ENCODE peak calls at places on chromosome 10, in seven cellular contexts. B is AG08395, W is HCT116, H is AG09319, K is PC-9, F is GM04504, L is NCI-H524. Z is an unnamed sample.

GRCh38 chr10:89147256-89147655 is 59.9 kb downstream of the CH25H start:
- DNase-seq in B (peak), W (no peak), H (no peak), K (no peak), F (peak), L (no peak), Z (no peak)

GRCh38 chr10:117374506-117375359 is 507 bp downstream of the PDZD8 start:
- DNase-seq in B (no peak), W (no peak), H (no peak), K (no peak), F (no peak), L (no peak), Z (peak)

GRCh38 chr10:75033399-75034130 is 77.9 kb upstream of the SAMD8 start:
- DNase-seq in B (no peak), W (no peak), H (no peak), K (no peak), F (no peak), L (no peak), Z (no peak)

GRCh38 chr10:7412482-7413251 is 1.8 kb upstream of the SFMBT2 start:
- DNase-seq in B (no peak), W (no peak), H (no peak), K (no peak), F (no peak), L (no peak), Z (peak)

GRCh38 chr10:132536241-132536963 is 1.2 kb upstream of the INPP5A start:
- DNase-seq in B (no peak), W (no peak), H (no peak), K (peak), F (no peak), L (no peak), Z (no peak)

GRCh38 chr10:4868357-4868657 is 42.3 kb downstream of the AKR1E2 start:
- DNase-seq in B (no peak), W (no peak), H (no peak), K (no peak), F (no peak), L (no peak), Z (no peak)

GRCh38 chr10:87895430-87895829 is 32.0 kb downstream of the PTEN start:
- DNase-seq in B (no peak), W (no peak), H (no peak), K (no peak), F (no peak), L (no peak), Z (no peak)

GRCh38 chr10:71468363-71469094 is 71.8 kb downstream of the CDH23 start:
- DNase-seq in B (no peak), W (no peak), H (no peak), K (no peak), F (no peak), L (no peak), Z (no peak)

GRCh38 chr10:30391266-30391665 is 42.2 kb upstream of the MTPAP start:
- DNase-seq in B (no peak), W (no peak), H (no peak), K (no peak), F (no peak), L (no peak), Z (no peak)

GRCh38 chr10:79349766-79350406 is 2.6 kb downstream of the PPIF start:
- DNase-seq in B (no peak), W (no peak), H (no peak), K (no peak), F (no peak), L (no peak), Z (peak)

GRCh38 chr10:103882285-103883007 is 27.1 kb upstream of the SH3PXD2A start:
- DNase-seq in B (no peak), W (no peak), H (no peak), K (no peak), F (no peak), L (no peak), Z (no peak)

GRCh38 chr10:73423309-73423708 is 9.5 kb upstream of the ANXA7 start:
- DNase-seq in B (no peak), W (no peak), H (no peak), K (no peak), F (no peak), L (no peak), Z (no peak)

GRCh38 chr10:24930427-24930826 is 22.0 kb downstream of the PRTFDC1 start:
- DNase-seq in B (no peak), W (no peak), H (no peak), K (no peak), F (no peak), L (no peak), Z (no peak)

GRCh38 chr10:12699258-12699700 is 302.2 kb downstream of the CCDC3 start:
- DNase-seq in B (peak), W (no peak), H (no peak), K (no peak), F (peak), L (no peak), Z (no peak)

GRCh38 chr10:118571123-118571522 is 24.3 kb downstream of the PRLHR start:
- DNase-seq in B (peak), W (no peak), H (peak), K (no peak), F (no peak), L (no peak), Z (no peak)

Z was measured in GM20000.